ENCODE peak calls at places on chromosomes 1 and 21, in six cellular contexts. C is endothelial cell of umbilical vein, V is uterus, F is transverse colon, L is A549, M is HCT116. W is an unnamed sample.

GRCh38 chr1:19374402-19374801 is 62.3 kb downstream of the SLC66A1 start:
- DNase-seq in V (no peak), F (no peak), L (peak; percentile 35), M (no peak), C (no peak), W (no peak)

GRCh38 chr1:30990594-30990993 is 74.9 kb downstream of the PUM1 start:
- DNase-seq in F (no peak), M (no peak), V (no peak), C (no peak), L (no peak), W (no peak)

GRCh38 chr1:116694524-116694923 is 27.0 kb upstream of the IGSF3 start:
- DNase-seq in F (no peak), C (no peak), L (no peak), V (no peak), M (no peak), W (no peak)

GRCh38 chr1:27647328-27647727 is 12.3 kb upstream of the FGR start:
- DNase-seq in L (no peak), F (no peak), V (no peak), M (no peak), C (no peak), W (no peak)

GRCh38 chr1:229385853-229386456 is 43.1 kb upstream of the CCSAP start:
- DNase-seq in F (no peak), L (no peak), M (no peak), C (no peak), V (no peak), W (no peak)

GRCh38 chr1:203771901-203772301 is 6.9 kb downstream of the LAX1 start:
- DNase-seq in C (no peak), L (no peak), F (no peak), M (no peak), V (peak; percentile 22), W (no peak)

GRCh38 chr1:241918879-241919278 is 38.7 kb upstream of the BECN2 start:
- DNase-seq in V (no peak), C (no peak), L (no peak), F (no peak), M (no peak), W (no peak)

GRCh38 chr1:16981269-16981849 is 939 bp upstream of the MFAP2 start:
- DNase-seq in F (no peak), L (no peak), M (no peak), C (no peak), V (no peak), W (no peak)

GRCh38 chr21:45467221-45467779 is 62.3 kb downstream of the COL18A1 start:
- DNase-seq in F (no peak), C (no peak), M (no peak), L (no peak), V (no peak), W (no peak)

GRCh38 chr1:160575112-160575664 is 4.1 kb downstream of the CD84 start:
- DNase-seq in L (no peak), M (no peak), C (no peak), F (no peak), V (no peak), W (no peak)

GRCh38 chr21:25456672-25457071 is 150.6 kb downstream of the MRPL39 start:
- DNase-seq in M (no peak), F (no peak), C (peak; percentile 49), L (no peak), V (no peak), W (no peak)

GRCh38 chr1:36134805-36135339 is 9.8 kb upstream of the COL8A2 start:
- DNase-seq in V (peak; percentile 61), M (no peak), C (peak; percentile 54), L (peak; percentile 68), F (peak; percentile 45), W (peak; percentile 80)

GRCh38 chr1:52635321-52636089 is 2.5 kb downstream of the SHISAL2A start:
- DNase-seq in L (no peak), F (no peak), C (no peak), M (no peak), V (no peak), W (no peak)

GRCh38 chr1:43354936-43355335 is 3.8 kb upstream of the CDC20 start:
- DNase-seq in V (no peak), M (no peak), F (no peak), C (no peak), L (no peak), W (no peak)

GRCh38 chr1:111032295-111032897 is 68.7 kb upstream of the LRIF1 start:
- DNase-seq in V (no peak), F (peak; percentile 9), L (peak; percentile 9), M (peak; percentile 18), C (peak; percentile 30), W (peak; percentile 47)

GRCh38 chr1:20600156-20600555 is 11.3 kb downstream of the CDA start:
- DNase-seq in C (no peak), F (peak; percentile 47), V (no peak), L (no peak), M (no peak), W (no peak)

GRCh38 chr1:107196973-107197562 is 56.2 kb downstream of the NTNG1 start:
- DNase-seq in M (peak; percentile 15), V (no peak), C (no peak), F (peak; percentile 10), L (no peak), W (no peak)

GRCh38 chr1:67732750-67733151 is 47.8 kb downstream of the GADD45A start:
- DNase-seq in C (peak; percentile 85), M (no peak), F (no peak), L (no peak), V (no peak), W (no peak)

GRCh38 chr1:218479436-218480115 is 134.4 kb downstream of the TGFB2 start:
- DNase-seq in L (no peak), V (no peak), M (no peak), F (no peak), C (peak; percentile 53), W (no peak)

GRCh38 chr1:167685844-167686243 is 35.9 kb upstream of the MPZL1 start:
- DNase-seq in L (no peak), C (no peak), F (no peak), M (no peak), V (no peak), W (no peak)

GRCh38 chr1:36286802-36287201 is 19.4 kb upstream of the SH3D21 start:
- DNase-seq in L (no peak), F (no peak), V (no peak), C (no peak), M (no peak), W (no peak)

GRCh38 chr1:209884665-209885117 is 53.3 kb upstream of the SYT14 start:
- DNase-seq in F (no peak), V (peak; percentile 59), M (peak; percentile 81), C (peak; percentile 97), L (peak; percentile 89), W (peak; percentile 59)

GRCh38 chr1:158969855-158970254 is 38.5 kb downstream of the PYHIN1 start:
- DNase-seq in F (no peak), C (no peak), V (no peak), L (no peak), M (no peak), W (no peak)

GRCh38 chr1:158978730-158979129 is 31.0 kb upstream of the IFI16 start:
- DNase-seq in M (no peak), F (no peak), V (no peak), L (no peak), C (no peak), W (no peak)

GRCh38 chr1:158969166-158969565 is 37.8 kb downstream of the PYHIN1 start:
- DNase-seq in C (no peak), M (no peak), V (no peak), L (no peak), F (no peak), W (no peak)

GRCh38 chr1:158972841-158973240 is 36.9 kb upstream of the IFI16 start:
- DNase-seq in V (no peak), C (no peak), L (no peak), F (no peak), M (no peak), W (no peak)
- TF ChIP-seq CTCF in V (no peak), C (no peak), L (no peak), F (no peak), M (no peak), W (no peak)

GRCh38 chr1:32742132-32742947 is 39.8 kb upstream of the SYNC start:
- DNase-seq in V (peak; percentile 34), F (peak; percentile 42), L (no peak), C (no peak), M (no peak), W (no peak)

GRCh38 chr1:32743380-32744062 is 41.0 kb upstream of the SYNC start:
- DNase-seq in F (peak; percentile 35), L (no peak), C (peak; percentile 67), M (no peak), V (no peak), W (no peak)

GRCh38 chr1:32742956-32743355 is 40.4 kb upstream of the SYNC start:
- DNase-seq in C (no peak), V (no peak), M (no peak), F (peak; percentile 85), L (no peak), W (no peak)

GRCh38 chr1:32741067-32741416 is 38.5 kb upstream of the SYNC start:
- DNase-seq in M (no peak), V (no peak), C (no peak), F (no peak), L (no peak), W (no peak)

DNA sequence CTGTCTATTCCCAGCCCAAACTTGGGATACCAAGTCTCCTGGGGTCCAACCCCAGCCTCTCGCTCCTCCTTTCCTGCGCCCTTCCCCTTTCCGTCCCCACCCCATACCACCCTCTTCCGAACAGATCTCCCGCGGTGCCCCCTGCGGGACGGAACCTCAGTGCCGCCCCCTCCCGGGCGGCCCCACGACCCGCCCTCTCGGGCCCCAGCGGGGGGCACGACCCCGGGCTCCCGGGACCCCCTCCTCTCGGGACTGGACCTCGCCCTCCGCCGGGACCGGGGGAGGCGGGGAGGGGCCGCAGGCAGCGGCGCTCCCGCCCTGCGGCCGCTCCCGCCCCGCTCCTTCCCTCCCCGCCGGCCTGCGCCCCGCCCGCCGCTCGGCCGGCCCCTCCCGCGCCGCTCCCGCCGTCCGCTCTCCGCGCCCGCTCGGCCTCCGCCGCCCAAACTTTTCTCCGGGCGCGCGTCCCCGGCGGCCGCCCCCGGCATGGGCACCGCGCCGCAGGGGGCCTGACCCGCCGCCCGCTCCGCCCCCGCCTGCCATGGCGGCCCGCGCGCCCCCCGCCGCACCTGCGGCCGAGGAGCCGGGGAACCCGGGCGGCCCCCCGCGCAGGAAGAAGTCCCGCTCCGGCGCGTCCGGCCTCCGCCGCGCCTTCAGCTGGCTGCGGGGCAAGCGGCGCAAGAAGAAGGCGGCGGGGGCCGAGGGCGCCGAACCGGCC is 39.0 kb upstream of the SYNC start:
- DNase-seq in M (no peak), C (no peak), F (peak; percentile 55), L (peak; percentile 69), V (peak; percentile 31), W (no peak)
- TF ChIP-seq POLR2A in M (peak; percentile 22), C (no peak), F (peak; percentile 6), L (no peak), V (no peak), W (no peak)

GRCh38 chr1:155982106-155982505 is 3.8 kb upstream of the ARHGEF2 start:
- DNase-seq in F (no peak), V (no peak), C (no peak), M (no peak), L (no peak), W (no peak)
- H3K4me1 ChIP-seq in F (peaks cover 43% of the 10 kb centered on the region), V (peaks cover 5% of the 10 kb centered on the region), C (peaks cover 42% of the 10 kb centered on the region), M (peaks cover 48% of the 10 kb centered on the region), L (peaks cover 58% of the 10 kb centered on the region), W (no peaks in the 10 kb centered on the region)

DNA sequence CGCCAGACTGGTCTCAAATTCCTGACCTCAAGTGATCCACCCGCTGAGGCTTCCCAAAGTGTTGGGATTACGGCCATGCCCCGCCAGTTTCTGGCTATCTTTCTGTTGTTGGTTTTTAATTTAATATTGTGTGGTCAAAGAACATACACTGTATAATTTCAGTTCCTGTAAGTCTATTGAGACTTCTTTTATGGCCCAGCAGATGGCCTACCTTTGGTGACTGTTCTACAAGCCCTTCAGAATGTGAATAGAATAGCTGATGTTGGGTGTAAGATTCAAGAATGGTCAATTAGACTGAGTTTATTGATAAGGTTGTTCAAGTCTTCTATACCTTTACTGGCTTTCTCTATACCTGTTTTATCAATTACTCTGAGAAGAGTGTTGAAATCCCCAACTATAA is 10.7 kb downstream of the HES2 start:
- DNase-seq in L (no peak), F (no peak), V (no peak), M (no peak), C (no peak), W (no peak)
- TF ChIP-seq CTCF in L (no peak), F (no peak), V (no peak), M (no peak), C (no peak), W (no peak)